ENCODE peak calls at places on chromosomes 11 and 22, in nine cellular contexts. One of them, this sample, is unnamed.
A peak's percentile ranks its signal among the peaks of the same experiment; 100 is the strongest.

GRCh38 chr22:20008221-20008995 is 8.2 kb downstream of the ARVCF start:
- DNase-seq in activated T-cell treated with anti-CD3 and anti-CD28 coated beads, Interleukin-2, amount 50 U/mL, for 4 hours: no peak
- DNase-seq in CD4-positive, alpha-beta memory T cell: no peak
- DNase-seq in EH: no peak
- DNase-seq in cardiac muscle cell: no peak
- DNase-seq in memory B cell: no peak
- DNase-seq in RPMI7951: no peak
- DNase-seq in T-helper 17 cell: no peak
- DNase-seq in GM12891: no peak
- DNase-seq in this sample: no peak

GRCh38 chr22:37241351-37242142 is 2.5 kb downstream of the RAC2 start:
- DNase-seq in activated T-cell treated with anti-CD3 and anti-CD28 coated beads, Interleukin-2, amount 50 U/mL, for 4 hours: no peak
- DNase-seq in CD4-positive, alpha-beta memory T cell: peak; percentile 49
- DNase-seq in EH: no peak
- DNase-seq in cardiac muscle cell: no peak
- DNase-seq in memory B cell: no peak
- DNase-seq in RPMI7951: no peak
- DNase-seq in T-helper 17 cell: no peak
- DNase-seq in GM12891: no peak
- DNase-seq in this sample: no peak

GRCh38 chr11:118619444-118620205 is 12.2 kb downstream of the PHLDB1 start:
- DNase-seq in activated T-cell treated with anti-CD3 and anti-CD28 coated beads, Interleukin-2, amount 50 U/mL, for 4 hours: no peak
- DNase-seq in CD4-positive, alpha-beta memory T cell: no peak
- DNase-seq in EH: peak; percentile 99
- DNase-seq in cardiac muscle cell: peak; percentile 97
- DNase-seq in memory B cell: no peak
- DNase-seq in RPMI7951: peak; percentile 98
- DNase-seq in T-helper 17 cell: no peak
- DNase-seq in GM12891: no peak
- DNase-seq in this sample: no peak

GRCh38 chr11:69253028-69253427 is 40.9 kb upstream of the MYEOV start:
- DNase-seq in activated T-cell treated with anti-CD3 and anti-CD28 coated beads, Interleukin-2, amount 50 U/mL, for 4 hours: no peak
- DNase-seq in CD4-positive, alpha-beta memory T cell: no peak
- DNase-seq in EH: peak; percentile 74
- DNase-seq in cardiac muscle cell: peak; percentile 43
- DNase-seq in memory B cell: no peak
- DNase-seq in RPMI7951: peak; percentile 76
- DNase-seq in T-helper 17 cell: no peak
- DNase-seq in GM12891: no peak
- DNase-seq in this sample: no peak

GRCh38 chr11:126595560-126595959 is 240.1 kb downstream of the ST3GAL4 start:
- DNase-seq in activated T-cell treated with anti-CD3 and anti-CD28 coated beads, Interleukin-2, amount 50 U/mL, for 4 hours: no peak
- DNase-seq in CD4-positive, alpha-beta memory T cell: no peak
- DNase-seq in EH: no peak
- DNase-seq in cardiac muscle cell: no peak
- DNase-seq in memory B cell: no peak
- DNase-seq in RPMI7951: no peak
- DNase-seq in T-helper 17 cell: no peak
- DNase-seq in GM12891: no peak
- DNase-seq in this sample: no peak

GRCh38 chr22:43375951-43376455 is 32.8 kb upstream of the SCUBE1 start:
- DNase-seq in activated T-cell treated with anti-CD3 and anti-CD28 coated beads, Interleukin-2, amount 50 U/mL, for 4 hours: no peak
- DNase-seq in CD4-positive, alpha-beta memory T cell: no peak
- DNase-seq in EH: peak; percentile 56
- DNase-seq in cardiac muscle cell: peak; percentile 21
- DNase-seq in memory B cell: no peak
- DNase-seq in RPMI7951: peak; percentile 73
- DNase-seq in T-helper 17 cell: no peak
- DNase-seq in GM12891: no peak
- DNase-seq in this sample: no peak

GRCh38 chr22:33850724-33851123 is 69.6 kb downstream of the LARGE1 start:
- DNase-seq in activated T-cell treated with anti-CD3 and anti-CD28 coated beads, Interleukin-2, amount 50 U/mL, for 4 hours: no peak
- DNase-seq in CD4-positive, alpha-beta memory T cell: no peak
- DNase-seq in EH: no peak
- DNase-seq in cardiac muscle cell: no peak
- DNase-seq in memory B cell: no peak
- DNase-seq in RPMI7951: no peak
- DNase-seq in T-helper 17 cell: no peak
- DNase-seq in GM12891: no peak
- DNase-seq in this sample: no peak

GRCh38 chr11:95720219-95720618 is 69.4 kb downstream of the FAM76B start:
- DNase-seq in activated T-cell treated with anti-CD3 and anti-CD28 coated beads, Interleukin-2, amount 50 U/mL, for 4 hours: no peak
- DNase-seq in CD4-positive, alpha-beta memory T cell: peak; percentile 31
- DNase-seq in EH: no peak
- DNase-seq in cardiac muscle cell: no peak
- DNase-seq in memory B cell: no peak
- DNase-seq in RPMI7951: no peak
- DNase-seq in T-helper 17 cell: no peak
- DNase-seq in GM12891: no peak
- DNase-seq in this sample: no peak

GRCh38 chr11:106695506-106695905 is 322.8 kb downstream of the GUCY1A2 start:
- DNase-seq in activated T-cell treated with anti-CD3 and anti-CD28 coated beads, Interleukin-2, amount 50 U/mL, for 4 hours: no peak
- DNase-seq in CD4-positive, alpha-beta memory T cell: no peak
- DNase-seq in EH: peak; percentile 33
- DNase-seq in cardiac muscle cell: peak; percentile 62
- DNase-seq in memory B cell: no peak
- DNase-seq in RPMI7951: peak; percentile 54
- DNase-seq in T-helper 17 cell: no peak
- DNase-seq in GM12891: no peak
- DNase-seq in this sample: no peak